ENCODE peak calls at places on chromosome 20, in ten cellular contexts. One of them, this sample, is unnamed.

GRCh38 chr20:49186535-49187329 is 1.4 kb downstream of the STAU1 start:
- DNase-seq in SJSA1: peak
- DNase-seq in naive thymus-derived CD4-positive, alpha-beta T cell: peak
- DNase-seq in ovary: peak
- DNase-seq in A673: peak
- DNase-seq in right atrium auricular region: peak
- DNase-seq in psoas muscle: peak
- DNase-seq in mammary epithelial cell: peak
- DNase-seq in testis: peak
- DNase-seq in GM12878: no peak
- DNase-seq in this sample: peak

GRCh38 chr20:20406306-20406705 is 38.4 kb downstream of the INSM1 start:
- DNase-seq in SJSA1: no peak
- DNase-seq in naive thymus-derived CD4-positive, alpha-beta T cell: no peak
- DNase-seq in ovary: no peak
- DNase-seq in A673: no peak
- DNase-seq in right atrium auricular region: no peak
- DNase-seq in psoas muscle: no peak
- DNase-seq in mammary epithelial cell: no peak
- DNase-seq in testis: no peak
- DNase-seq in GM12878: no peak
- DNase-seq in this sample: no peak

GRCh38 chr20:22339091-22339881 is 245.1 kb downstream of the FOXA2 start:
- DNase-seq in SJSA1: peak
- DNase-seq in naive thymus-derived CD4-positive, alpha-beta T cell: peak
- DNase-seq in ovary: no peak
- DNase-seq in A673: peak
- DNase-seq in right atrium auricular region: no peak
- DNase-seq in psoas muscle: no peak
- DNase-seq in mammary epithelial cell: peak
- DNase-seq in testis: peak
- DNase-seq in GM12878: no peak
- DNase-seq in this sample: peak

GRCh38 chr20:768426-768978 is at the start of gene SLC52A3:
- DNase-seq in SJSA1: no peak
- DNase-seq in naive thymus-derived CD4-positive, alpha-beta T cell: no peak
- DNase-seq in ovary: peak
- DNase-seq in A673: no peak
- DNase-seq in right atrium auricular region: no peak
- DNase-seq in psoas muscle: no peak
- DNase-seq in mammary epithelial cell: peak
- DNase-seq in testis: peak
- DNase-seq in GM12878: no peak
- DNase-seq in this sample: peak

GRCh38 chr20:19970256-19970765 is 46.9 kb upstream of the NAA20 start:
- DNase-seq in SJSA1: no peak
- DNase-seq in naive thymus-derived CD4-positive, alpha-beta T cell: no peak
- DNase-seq in ovary: no peak
- DNase-seq in A673: no peak
- DNase-seq in right atrium auricular region: no peak
- DNase-seq in psoas muscle: no peak
- DNase-seq in mammary epithelial cell: no peak
- DNase-seq in testis: no peak
- DNase-seq in GM12878: no peak
- DNase-seq in this sample: no peak

GRCh38 chr20:49306903-49307336 is 29.1 kb upstream of the ZNFX1 start:
- DNase-seq in SJSA1: no peak
- DNase-seq in naive thymus-derived CD4-positive, alpha-beta T cell: no peak
- DNase-seq in ovary: no peak
- DNase-seq in A673: no peak
- DNase-seq in right atrium auricular region: no peak
- DNase-seq in psoas muscle: no peak
- DNase-seq in mammary epithelial cell: no peak
- DNase-seq in testis: no peak
- DNase-seq in GM12878: no peak
- DNase-seq in this sample: no peak

GRCh38 chr20:21270806-21271205 is 32.3 kb upstream of the XRN2 start:
- DNase-seq in SJSA1: no peak
- DNase-seq in naive thymus-derived CD4-positive, alpha-beta T cell: no peak
- DNase-seq in ovary: no peak
- DNase-seq in A673: no peak
- DNase-seq in right atrium auricular region: no peak
- DNase-seq in psoas muscle: no peak
- DNase-seq in mammary epithelial cell: no peak
- DNase-seq in testis: no peak
- DNase-seq in GM12878: no peak
- DNase-seq in this sample: no peak

GRCh38 chr20:10306440-10307358 is 88.1 kb downstream of the SNAP25 start:
- DNase-seq in SJSA1: peak
- DNase-seq in naive thymus-derived CD4-positive, alpha-beta T cell: no peak
- DNase-seq in ovary: no peak
- DNase-seq in A673: peak
- DNase-seq in right atrium auricular region: no peak
- DNase-seq in psoas muscle: no peak
- DNase-seq in mammary epithelial cell: peak
- DNase-seq in testis: no peak
- DNase-seq in GM12878: no peak
- DNase-seq in this sample: no peak

GRCh38 chr20:13292486-13292885 is 71.4 kb downstream of the ISM1 start:
- DNase-seq in SJSA1: no peak
- DNase-seq in naive thymus-derived CD4-positive, alpha-beta T cell: no peak
- DNase-seq in ovary: no peak
- DNase-seq in A673: no peak
- DNase-seq in right atrium auricular region: no peak
- DNase-seq in psoas muscle: no peak
- DNase-seq in mammary epithelial cell: no peak
- DNase-seq in testis: no peak
- DNase-seq in GM12878: no peak
- DNase-seq in this sample: no peak

GRCh38 chr20:13291167-13291566 is 70.1 kb downstream of the ISM1 start:
- DNase-seq in SJSA1: no peak
- DNase-seq in naive thymus-derived CD4-positive, alpha-beta T cell: no peak
- DNase-seq in ovary: no peak
- DNase-seq in A673: no peak
- DNase-seq in right atrium auricular region: no peak
- DNase-seq in psoas muscle: no peak
- DNase-seq in mammary epithelial cell: no peak
- DNase-seq in testis: no peak
- DNase-seq in GM12878: no peak
- DNase-seq in this sample: no peak

GRCh38 chr20:13288357-13288756 is 67.3 kb downstream of the ISM1 start:
- DNase-seq in SJSA1: no peak
- DNase-seq in naive thymus-derived CD4-positive, alpha-beta T cell: no peak
- DNase-seq in ovary: no peak
- DNase-seq in A673: no peak
- DNase-seq in right atrium auricular region: no peak
- DNase-seq in psoas muscle: no peak
- DNase-seq in mammary epithelial cell: no peak
- DNase-seq in testis: no peak
- DNase-seq in GM12878: no peak
- DNase-seq in this sample: no peak

GRCh38 chr20:13289031-13289430 is 68.0 kb downstream of the ISM1 start:
- DNase-seq in SJSA1: no peak
- DNase-seq in naive thymus-derived CD4-positive, alpha-beta T cell: no peak
- DNase-seq in ovary: no peak
- DNase-seq in A673: no peak
- DNase-seq in right atrium auricular region: no peak
- DNase-seq in psoas muscle: no peak
- DNase-seq in mammary epithelial cell: no peak
- DNase-seq in testis: no peak
- DNase-seq in GM12878: no peak
- DNase-seq in this sample: no peak

DNA sequence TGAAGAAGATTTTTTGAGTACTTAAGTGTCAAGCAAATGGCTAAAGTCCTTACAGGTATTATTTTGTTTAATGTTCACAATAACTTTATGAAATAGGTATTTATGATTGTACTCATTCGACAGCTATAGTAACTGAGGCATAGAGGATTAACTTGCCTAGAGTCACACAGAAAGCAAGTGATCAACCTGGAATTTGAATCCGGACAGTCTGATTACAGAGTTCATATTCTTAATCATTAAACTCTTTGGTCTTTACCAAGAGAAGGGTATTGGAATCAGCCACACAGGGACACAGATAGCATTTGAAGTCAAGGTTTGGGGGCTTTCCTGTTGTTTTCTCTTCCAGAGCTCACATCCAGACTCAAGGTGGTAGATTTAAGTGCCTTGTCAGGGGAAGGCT is 69.7 kb downstream of the ISM1 start:
- DNase-seq in SJSA1: no peak
- DNase-seq in naive thymus-derived CD4-positive, alpha-beta T cell: no peak
- DNase-seq in ovary: no peak
- DNase-seq in A673: no peak
- DNase-seq in right atrium auricular region: no peak
- DNase-seq in psoas muscle: no peak
- DNase-seq in mammary epithelial cell: no peak
- DNase-seq in testis: no peak
- DNase-seq in GM12878: no peak
- DNase-seq in this sample: no peak
- H3K27ac ChIP-seq in SJSA1: no peak
- H3K27ac ChIP-seq in naive thymus-derived CD4-positive, alpha-beta T cell: no peak
- H3K27ac ChIP-seq in ovary: no peak
- H3K27ac ChIP-seq in A673: no peak
- H3K27ac ChIP-seq in right atrium auricular region: no peak
- H3K27ac ChIP-seq in psoas muscle: no peak
- H3K27ac ChIP-seq in mammary epithelial cell: no peak
- H3K27ac ChIP-seq in testis: no peak
- H3K27ac ChIP-seq in GM12878: no peak
- H3K27ac ChIP-seq in this sample: no peak

GRCh38 chr20:58228484-58229197 is at the start of gene ANKRD60:
- DNase-seq in SJSA1: peak
- DNase-seq in naive thymus-derived CD4-positive, alpha-beta T cell: peak
- DNase-seq in ovary: peak
- DNase-seq in A673: peak
- DNase-seq in right atrium auricular region: no peak
- DNase-seq in psoas muscle: no peak
- DNase-seq in mammary epithelial cell: no peak
- DNase-seq in testis: peak
- DNase-seq in GM12878: no peak
- DNase-seq in this sample: peak
- H3K27ac ChIP-seq in SJSA1: no peak
- H3K27ac ChIP-seq in naive thymus-derived CD4-positive, alpha-beta T cell: peak
- H3K27ac ChIP-seq in ovary: no peak
- H3K27ac ChIP-seq in A673: no peak
- H3K27ac ChIP-seq in right atrium auricular region: no peak
- H3K27ac ChIP-seq in psoas muscle: no peak
- H3K27ac ChIP-seq in mammary epithelial cell: no peak
- H3K27ac ChIP-seq in testis: no peak
- H3K27ac ChIP-seq in GM12878: no peak
- H3K27ac ChIP-seq in this sample: peak

GRCh38 chr20:38946836-38947235 is 15.3 kb upstream of the DHX35 start:
- DNase-seq in SJSA1: no peak
- DNase-seq in naive thymus-derived CD4-positive, alpha-beta T cell: no peak
- DNase-seq in ovary: no peak
- DNase-seq in A673: no peak
- DNase-seq in right atrium auricular region: no peak
- DNase-seq in psoas muscle: no peak
- DNase-seq in mammary epithelial cell: no peak
- DNase-seq in testis: no peak
- DNase-seq in GM12878: no peak
- DNase-seq in this sample: no peak
- H3K27ac ChIP-seq in SJSA1: no peak
- H3K27ac ChIP-seq in naive thymus-derived CD4-positive, alpha-beta T cell: no peak
- H3K27ac ChIP-seq in ovary: no peak
- H3K27ac ChIP-seq in A673: no peak
- H3K27ac ChIP-seq in right atrium auricular region: no peak
- H3K27ac ChIP-seq in psoas muscle: no peak
- H3K27ac ChIP-seq in mammary epithelial cell: no peak
- H3K27ac ChIP-seq in testis: no peak
- H3K27ac ChIP-seq in GM12878: no peak
- H3K27ac ChIP-seq in this sample: no peak

DNA sequence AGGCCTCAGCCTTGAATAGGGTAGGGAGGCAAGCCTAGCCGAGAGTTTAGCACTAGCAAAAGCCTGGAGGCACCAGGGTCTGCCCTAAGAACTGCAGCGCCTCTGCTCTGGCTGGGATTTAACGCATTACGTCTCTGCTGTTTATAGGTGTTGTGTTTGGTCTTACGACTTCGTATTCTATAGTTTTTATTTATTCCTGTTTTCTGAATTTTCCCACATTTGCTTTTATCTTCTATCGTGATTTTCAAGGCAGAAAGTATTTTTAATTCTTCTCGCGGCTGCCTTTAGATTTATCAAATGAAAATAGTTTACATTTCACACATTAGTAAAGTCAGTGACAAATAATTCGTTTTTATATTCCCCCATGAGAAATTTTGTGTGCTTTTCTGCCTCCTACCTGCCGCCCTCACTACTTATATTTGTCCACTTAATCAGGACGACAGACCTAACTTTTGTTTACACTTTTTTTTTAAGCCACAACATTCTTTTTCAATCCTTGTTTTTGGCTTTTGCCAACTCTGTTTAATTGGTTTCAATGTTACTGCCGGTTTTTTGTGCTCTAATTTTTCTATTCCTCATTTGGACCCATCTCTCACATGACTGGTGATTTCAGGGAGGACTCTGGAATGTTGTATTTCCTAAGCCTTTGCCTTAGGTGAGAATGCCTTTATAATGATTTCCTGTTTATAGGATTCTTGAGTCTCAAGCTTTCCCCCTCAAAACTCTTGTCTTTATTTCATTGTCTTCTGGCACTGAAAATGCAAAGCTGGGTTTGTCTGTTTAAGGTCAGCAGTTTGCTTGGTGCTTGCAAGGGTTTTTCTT is 1.3 kb upstream of the LZTS3 start:
- DNase-seq in SJSA1: peak
- DNase-seq in naive thymus-derived CD4-positive, alpha-beta T cell: peak
- DNase-seq in ovary: no peak
- DNase-seq in A673: peak
- DNase-seq in right atrium auricular region: no peak
- DNase-seq in psoas muscle: no peak
- DNase-seq in mammary epithelial cell: no peak
- DNase-seq in testis: peak
- DNase-seq in GM12878: no peak
- DNase-seq in this sample: peak
- H3K27ac ChIP-seq in SJSA1: no peak
- H3K27ac ChIP-seq in naive thymus-derived CD4-positive, alpha-beta T cell: no peak
- H3K27ac ChIP-seq in ovary: peak
- H3K27ac ChIP-seq in A673: peak
- H3K27ac ChIP-seq in right atrium auricular region: peak
- H3K27ac ChIP-seq in psoas muscle: peak
- H3K27ac ChIP-seq in mammary epithelial cell: peak
- H3K27ac ChIP-seq in testis: no peak
- H3K27ac ChIP-seq in GM12878: no peak
- H3K27ac ChIP-seq in this sample: peak

GRCh38 chr20:41509316-41509715 is 108.9 kb downstream of the CHD6 start:
- DNase-seq in SJSA1: no peak
- DNase-seq in naive thymus-derived CD4-positive, alpha-beta T cell: no peak
- DNase-seq in ovary: no peak
- DNase-seq in A673: no peak
- DNase-seq in right atrium auricular region: no peak
- DNase-seq in psoas muscle: no peak
- DNase-seq in mammary epithelial cell: no peak
- DNase-seq in testis: no peak
- DNase-seq in GM12878: no peak
- DNase-seq in this sample: no peak
- H3K27ac ChIP-seq in SJSA1: no peak
- H3K27ac ChIP-seq in naive thymus-derived CD4-positive, alpha-beta T cell: no peak
- H3K27ac ChIP-seq in ovary: no peak
- H3K27ac ChIP-seq in A673: no peak
- H3K27ac ChIP-seq in right atrium auricular region: peak
- H3K27ac ChIP-seq in psoas muscle: peak
- H3K27ac ChIP-seq in mammary epithelial cell: no peak
- H3K27ac ChIP-seq in testis: no peak
- H3K27ac ChIP-seq in GM12878: no peak
- H3K27ac ChIP-seq in this sample: peak